ENCODE peak calls at places on chromosomes 11 and 22, in eight cellular contexts. One of them, this sample, is unnamed.
A peak's percentile ranks its signal among the peaks of the same experiment; 100 is the strongest.

GRCh38 chr22:28019360-28019759 is 100.3 kb upstream of the PITPNB start:
- DNase-seq in astrocyte of the cerebellum: no peak
- DNase-seq in cardiac muscle cell: no peak
- DNase-seq in fibroblast of mammary gland: no peak
- DNase-seq in stimulated activated CD4-positive, alpha-beta T cell treated with anti-CD3 and anti-CD28 coated beads, Interleukin-12 subunit alpha, Interleukin-12 subunit beta, amount 100 ng/mL, for 48 hours: no peak
- DNase-seq in GM23248: peak; percentile 67
- DNase-seq in H4: peak; percentile 16
- DNase-seq in heart right ventricle: no peak
- DNase-seq in this sample: peak; percentile 79

GRCh38 chr22:50221410-50222300 is 20.8 kb downstream of the SELENOO start:
- DNase-seq in astrocyte of the cerebellum: no peak
- DNase-seq in cardiac muscle cell: no peak
- DNase-seq in fibroblast of mammary gland: no peak
- DNase-seq in stimulated activated CD4-positive, alpha-beta T cell treated with anti-CD3 and anti-CD28 coated beads, Interleukin-12 subunit alpha, Interleukin-12 subunit beta, amount 100 ng/mL, for 48 hours: no peak
- DNase-seq in GM23248: no peak
- DNase-seq in H4: no peak
- DNase-seq in heart right ventricle: no peak
- DNase-seq in this sample: no peak

GRCh38 chr11:11998091-11998781 is 10.2 kb downstream of the DKK3 start:
- DNase-seq in astrocyte of the cerebellum: peak; percentile 82
- DNase-seq in cardiac muscle cell: no peak
- DNase-seq in fibroblast of mammary gland: peak; percentile 95
- DNase-seq in stimulated activated CD4-positive, alpha-beta T cell treated with anti-CD3 and anti-CD28 coated beads, Interleukin-12 subunit alpha, Interleukin-12 subunit beta, amount 100 ng/mL, for 48 hours: no peak
- DNase-seq in GM23248: peak; percentile 96
- DNase-seq in H4: peak; percentile 81
- DNase-seq in heart right ventricle: no peak
- DNase-seq in this sample: peak; percentile 95

GRCh38 chr11:134532176-134532920 is 120.3 kb upstream of the B3GAT1 start:
- DNase-seq in astrocyte of the cerebellum: no peak
- DNase-seq in cardiac muscle cell: no peak
- DNase-seq in fibroblast of mammary gland: no peak
- DNase-seq in stimulated activated CD4-positive, alpha-beta T cell treated with anti-CD3 and anti-CD28 coated beads, Interleukin-12 subunit alpha, Interleukin-12 subunit beta, amount 100 ng/mL, for 48 hours: no peak
- DNase-seq in GM23248: no peak
- DNase-seq in H4: no peak
- DNase-seq in heart right ventricle: no peak
- DNase-seq in this sample: no peak

GRCh38 chr11:106249857-106250256 is 172.4 kb downstream of the AASDHPPT start:
- DNase-seq in astrocyte of the cerebellum: peak; percentile 82
- DNase-seq in cardiac muscle cell: no peak
- DNase-seq in fibroblast of mammary gland: no peak
- DNase-seq in stimulated activated CD4-positive, alpha-beta T cell treated with anti-CD3 and anti-CD28 coated beads, Interleukin-12 subunit alpha, Interleukin-12 subunit beta, amount 100 ng/mL, for 48 hours: no peak
- DNase-seq in GM23248: peak; percentile 17
- DNase-seq in H4: no peak
- DNase-seq in heart right ventricle: no peak
- DNase-seq in this sample: no peak

GRCh38 chr11:68843052-68843561 is 1.4 kb upstream of the CPT1A start:
- DNase-seq in astrocyte of the cerebellum: peak; percentile 32
- DNase-seq in cardiac muscle cell: no peak
- DNase-seq in fibroblast of mammary gland: peak; percentile 17
- DNase-seq in stimulated activated CD4-positive, alpha-beta T cell treated with anti-CD3 and anti-CD28 coated beads, Interleukin-12 subunit alpha, Interleukin-12 subunit beta, amount 100 ng/mL, for 48 hours: no peak
- DNase-seq in GM23248: peak; percentile 62
- DNase-seq in H4: no peak
- DNase-seq in heart right ventricle: no peak
- DNase-seq in this sample: no peak

GRCh38 chr22:47165998-47166397 is 403.5 kb downstream of the TBC1D22A start:
- DNase-seq in astrocyte of the cerebellum: no peak
- DNase-seq in cardiac muscle cell: no peak
- DNase-seq in fibroblast of mammary gland: no peak
- DNase-seq in stimulated activated CD4-positive, alpha-beta T cell treated with anti-CD3 and anti-CD28 coated beads, Interleukin-12 subunit alpha, Interleukin-12 subunit beta, amount 100 ng/mL, for 48 hours: no peak
- DNase-seq in GM23248: no peak
- DNase-seq in H4: no peak
- DNase-seq in heart right ventricle: no peak
- DNase-seq in this sample: no peak

GRCh38 chr11:17475666-17476316 is 854 bp downstream of the ABCC8 start:
- DNase-seq in astrocyte of the cerebellum: no peak
- DNase-seq in cardiac muscle cell: peak; percentile 13
- DNase-seq in fibroblast of mammary gland: no peak
- DNase-seq in stimulated activated CD4-positive, alpha-beta T cell treated with anti-CD3 and anti-CD28 coated beads, Interleukin-12 subunit alpha, Interleukin-12 subunit beta, amount 100 ng/mL, for 48 hours: no peak
- DNase-seq in GM23248: no peak
- DNase-seq in H4: no peak
- DNase-seq in heart right ventricle: no peak
- DNase-seq in this sample: no peak

GRCh38 chr11:69904331-69905201 is 85.3 kb upstream of the FGF3 start:
- DNase-seq in astrocyte of the cerebellum: no peak
- DNase-seq in cardiac muscle cell: no peak
- DNase-seq in fibroblast of mammary gland: no peak
- DNase-seq in stimulated activated CD4-positive, alpha-beta T cell treated with anti-CD3 and anti-CD28 coated beads, Interleukin-12 subunit alpha, Interleukin-12 subunit beta, amount 100 ng/mL, for 48 hours: no peak
- DNase-seq in GM23248: no peak
- DNase-seq in H4: no peak
- DNase-seq in heart right ventricle: no peak
- DNase-seq in this sample: no peak

GRCh38 chr11:67368621-67369020 is 4.8 kb downstream of the CLCF1 start:
- DNase-seq in astrocyte of the cerebellum: no peak
- DNase-seq in cardiac muscle cell: no peak
- DNase-seq in fibroblast of mammary gland: no peak
- DNase-seq in stimulated activated CD4-positive, alpha-beta T cell treated with anti-CD3 and anti-CD28 coated beads, Interleukin-12 subunit alpha, Interleukin-12 subunit beta, amount 100 ng/mL, for 48 hours: no peak
- DNase-seq in GM23248: peak; percentile 27
- DNase-seq in H4: no peak
- DNase-seq in heart right ventricle: no peak
- DNase-seq in this sample: no peak

GRCh38 chr11:13446444-13446843 is 16.6 kb downstream of the BTBD10 start:
- DNase-seq in astrocyte of the cerebellum: no peak
- DNase-seq in cardiac muscle cell: no peak
- DNase-seq in fibroblast of mammary gland: peak; percentile 41
- DNase-seq in stimulated activated CD4-positive, alpha-beta T cell treated with anti-CD3 and anti-CD28 coated beads, Interleukin-12 subunit alpha, Interleukin-12 subunit beta, amount 100 ng/mL, for 48 hours: no peak
- DNase-seq in GM23248: peak; percentile 72
- DNase-seq in H4: no peak
- DNase-seq in heart right ventricle: no peak
- DNase-seq in this sample: peak; percentile 71

GRCh38 chr11:130510407-130511006 is 62.1 kb downstream of the ADAMTS15 start:
- DNase-seq in astrocyte of the cerebellum: peak; percentile 41
- DNase-seq in cardiac muscle cell: no peak
- DNase-seq in fibroblast of mammary gland: peak; percentile 22
- DNase-seq in stimulated activated CD4-positive, alpha-beta T cell treated with anti-CD3 and anti-CD28 coated beads, Interleukin-12 subunit alpha, Interleukin-12 subunit beta, amount 100 ng/mL, for 48 hours: no peak
- DNase-seq in GM23248: no peak
- DNase-seq in H4: no peak
- DNase-seq in heart right ventricle: no peak
- DNase-seq in this sample: no peak

GRCh38 chr11:42273977-42274376 is 814.5 kb upstream of the LRRC4C start:
- DNase-seq in astrocyte of the cerebellum: no peak
- DNase-seq in cardiac muscle cell: no peak
- DNase-seq in fibroblast of mammary gland: no peak
- DNase-seq in stimulated activated CD4-positive, alpha-beta T cell treated with anti-CD3 and anti-CD28 coated beads, Interleukin-12 subunit alpha, Interleukin-12 subunit beta, amount 100 ng/mL, for 48 hours: no peak
- DNase-seq in GM23248: no peak
- DNase-seq in H4: no peak
- DNase-seq in heart right ventricle: no peak
- DNase-seq in this sample: no peak

GRCh38 chr11:20045098-20045688 is 115.1 kb downstream of the DBX1 start:
- DNase-seq in astrocyte of the cerebellum: no peak
- DNase-seq in cardiac muscle cell: no peak
- DNase-seq in fibroblast of mammary gland: no peak
- DNase-seq in stimulated activated CD4-positive, alpha-beta T cell treated with anti-CD3 and anti-CD28 coated beads, Interleukin-12 subunit alpha, Interleukin-12 subunit beta, amount 100 ng/mL, for 48 hours: no peak
- DNase-seq in GM23248: no peak
- DNase-seq in H4: no peak
- DNase-seq in heart right ventricle: peak; percentile 58
- DNase-seq in this sample: no peak

GRCh38 chr22:36184433-36185035 is 17.1 kb downstream of the APOL4 start:
- DNase-seq in astrocyte of the cerebellum: no peak
- DNase-seq in cardiac muscle cell: no peak
- DNase-seq in fibroblast of mammary gland: peak; percentile 56
- DNase-seq in stimulated activated CD4-positive, alpha-beta T cell treated with anti-CD3 and anti-CD28 coated beads, Interleukin-12 subunit alpha, Interleukin-12 subunit beta, amount 100 ng/mL, for 48 hours: no peak
- DNase-seq in GM23248: peak; percentile 77
- DNase-seq in H4: no peak
- DNase-seq in heart right ventricle: no peak
- DNase-seq in this sample: no peak

GRCh38 chr11:31870609-31871309 is 59.6 kb upstream of the PAX6 start:
- DNase-seq in astrocyte of the cerebellum: peak; percentile 26
- DNase-seq in cardiac muscle cell: peak; percentile 70
- DNase-seq in fibroblast of mammary gland: peak; percentile 36
- DNase-seq in stimulated activated CD4-positive, alpha-beta T cell treated with anti-CD3 and anti-CD28 coated beads, Interleukin-12 subunit alpha, Interleukin-12 subunit beta, amount 100 ng/mL, for 48 hours: peak; percentile 5
- DNase-seq in GM23248: peak; percentile 50
- DNase-seq in H4: peak; percentile 25
- DNase-seq in heart right ventricle: peak; percentile 13
- DNase-seq in this sample: peak; percentile 31

GRCh38 chr11:76669901-76670474 is 559 bp downstream of the LRRC32 start:
- DNase-seq in astrocyte of the cerebellum: peak; percentile 42
- DNase-seq in cardiac muscle cell: peak; percentile 43
- DNase-seq in fibroblast of mammary gland: peak; percentile 82
- DNase-seq in stimulated activated CD4-positive, alpha-beta T cell treated with anti-CD3 and anti-CD28 coated beads, Interleukin-12 subunit alpha, Interleukin-12 subunit beta, amount 100 ng/mL, for 48 hours: no peak
- DNase-seq in GM23248: peak; percentile 78
- DNase-seq in H4: no peak
- DNase-seq in heart right ventricle: peak; percentile 42
- DNase-seq in this sample: peak; percentile 78

GRCh38 chr11:68386331-68386978 is 74.1 kb downstream of the LRP5 start:
- DNase-seq in astrocyte of the cerebellum: no peak
- DNase-seq in cardiac muscle cell: no peak
- DNase-seq in fibroblast of mammary gland: no peak
- DNase-seq in stimulated activated CD4-positive, alpha-beta T cell treated with anti-CD3 and anti-CD28 coated beads, Interleukin-12 subunit alpha, Interleukin-12 subunit beta, amount 100 ng/mL, for 48 hours: no peak
- DNase-seq in GM23248: peak; percentile 10
- DNase-seq in H4: no peak
- DNase-seq in heart right ventricle: no peak
- DNase-seq in this sample: no peak

This sample was measured in renal cortical epithelial cell.